ENCODE peak calls at places on chromosomes 7 and 10, in seven cellular contexts. C is caudate nucleus, J is brain pericyte, N is HuH-7.5, Z is posterior vena cava, M is T-helper 9 cell, P is trophoblast cell. F is an unnamed sample.

GRCh38 chr10:114110174-114110972 is 63.6 kb downstream of the CCDC186 start:
- DNase-seq in C (no peak), J (no peak), N (no peak), Z (no peak), M (no peak), P (no peak), F (no peak)

GRCh38 chr7:5557920-5558401 is 134.3 kb upstream of the TNRC18 start:
- DNase-seq in C (peak; percentile 9), J (no peak), N (peak; percentile 64), Z (peak; percentile 90), M (no peak), P (no peak), F (no peak)

GRCh38 chr10:48450811-48451466 is 144.5 kb downstream of the MAPK8 start:
- DNase-seq in C (no peak), J (no peak), N (no peak), Z (no peak), M (no peak), P (no peak), F (no peak)

GRCh38 chr7:151257990-151258389 is 9.5 kb upstream of the SMARCD3 start:
- DNase-seq in C (no peak), J (no peak), N (no peak), Z (no peak), M (no peak), P (no peak), F (no peak)

GRCh38 chr10:113071446-113071845 is 121.4 kb downstream of the TCF7L2 start:
- DNase-seq in C (no peak), J (no peak), N (no peak), Z (no peak), M (no peak), P (no peak), F (no peak)

GRCh38 chr7:11193888-11194287 is 220.2 kb downstream of the PHF14 start:
- DNase-seq in C (no peak), J (no peak), N (no peak), Z (no peak), M (no peak), P (no peak), F (no peak)

GRCh38 chr10:86461963-86462804 is 59.4 kb downstream of the WAPL start:
- DNase-seq in C (no peak), J (no peak), N (no peak), Z (no peak), M (no peak), P (no peak), F (no peak)

GRCh38 chr10:3850999-3851937 is 66.3 kb upstream of the KLF6 start:
- DNase-seq in C (no peak), J (no peak), N (no peak), Z (no peak), M (no peak), P (no peak), F (no peak)

GRCh38 chr10:28400176-28400575 is 97.3 kb upstream of the MPP7 start:
- DNase-seq in C (no peak), J (no peak), N (no peak), Z (no peak), M (no peak), P (no peak), F (no peak)